ENCODE peak calls at places on chromosomes 16 and 17, in nine cellular contexts. L is aorta; H is posterior vena cava; C is NCI-H2081; S is EH; N is HT1080; M is T1000; Y is stimulated activated CD8-positive, alpha-beta memory T cell treated with anti-CD3 and anti-CD28 coated beads, Interleukin-12 subunit alpha, Interleukin-12 subunit beta, amount 100 ng/mL, for 4 hours; T is KG1. J is an unnamed sample.

GRCh38 chr16:83994087-83994486 is 26.0 kb downstream of the NECAB2 start:
- DNase-seq in L (peak; percentile 45), H (no peak), C (no peak), S (peak; percentile 87), N (peak; percentile 77), M (no peak), Y (no peak), T (peak; percentile 4), J (no peak)

GRCh38 chr17:73586153-73586906 is 57.9 kb downstream of the SDK2 start:
- DNase-seq in L (no peak), H (no peak), C (peak; percentile 27), S (no peak), N (no peak), M (no peak), Y (no peak), T (no peak), J (no peak)

GRCh38 chr16:10121496-10121895 is 60.7 kb downstream of the GRIN2A start:
- DNase-seq in L (no peak), H (no peak), C (no peak), S (peak; percentile 87), N (peak; percentile 30), M (no peak), Y (no peak), T (no peak), J (no peak)

GRCh38 chr17:51748749-51749604 is 409.5 kb downstream of the CA10 start:
- DNase-seq in L (no peak), H (no peak), C (no peak), S (no peak), N (no peak), M (no peak), Y (no peak), T (no peak), J (no peak)

GRCh38 chr16:84810518-84811273 is 9.1 kb upstream of the CRISPLD2 start:
- DNase-seq in L (no peak), H (no peak), C (no peak), S (peak; percentile 84), N (peak; percentile 80), M (no peak), Y (no peak), T (peak; percentile 61), J (no peak)

GRCh38 chr16:76955629-76956028 is 235.4 kb upstream of the MON1B start:
- DNase-seq in L (no peak), H (no peak), C (no peak), S (no peak), N (peak; percentile 24), M (no peak), Y (no peak), T (no peak), J (no peak)

GRCh38 chr16:87951550-87952538 is 610 bp downstream of the BANP start:
- DNase-seq in L (peak; percentile 62), H (peak; percentile 86), C (no peak), S (peak; percentile 24), N (no peak), M (no peak), Y (no peak), T (no peak), J (no peak)

GRCh38 chr16:30567991-30568638 is 3.4 kb downstream of the ZNF688 start:
- DNase-seq in L (peak; percentile 57), H (no peak), C (peak; percentile 33), S (peak; percentile 77), N (peak; percentile 69), M (no peak), Y (no peak), T (no peak), J (peak; percentile 33)

GRCh38 chr17:47883589-47884426 is 12.2 kb upstream of the SP2 start:
- DNase-seq in L (no peak), H (no peak), C (no peak), S (peak; percentile 36), N (no peak), M (no peak), Y (no peak), T (no peak), J (no peak)

J was measured in T-helper 22 cell.